ENCODE peak calls at places on chromosomes 7 and 10, in five cellular contexts. One of them, this sample, is unnamed.

GRCh38 chr10:15146366-15146765 is 22.1 kb downstream of the NMT2 start:
- DNase-seq in HepG2: no peak
- DNase-seq in GM12878: no peak
- DNase-seq in H1: no peak
- DNase-seq in K562: no peak
- DNase-seq in this sample: no peak

GRCh38 chr10:11146402-11147171 is 128.9 kb downstream of the CELF2 start:
- DNase-seq in HepG2: no peak
- DNase-seq in GM12878: no peak
- DNase-seq in H1: no peak
- DNase-seq in K562: no peak
- DNase-seq in this sample: no peak

GRCh38 chr7:43039346-43039745 is 73.1 kb upstream of the HECW1 start:
- DNase-seq in HepG2: no peak
- DNase-seq in GM12878: no peak
- DNase-seq in H1: peak; percentile 47
- DNase-seq in K562: no peak
- DNase-seq in this sample: no peak

GRCh38 chr7:40329601-40330153 is 194.9 kb downstream of the SUGCT start:
- DNase-seq in HepG2: peak; percentile 52
- DNase-seq in GM12878: no peak
- DNase-seq in H1: no peak
- DNase-seq in K562: peak; percentile 59
- DNase-seq in this sample: peak; percentile 41

GRCh38 chr10:18235477-18235876 is 95.3 kb downstream of the CACNB2 start:
- DNase-seq in HepG2: no peak
- DNase-seq in GM12878: no peak
- DNase-seq in H1: no peak
- DNase-seq in K562: no peak
- DNase-seq in this sample: no peak

GRCh38 chr10:112750427-112751167 is 199.4 kb upstream of the TCF7L2 start:
- DNase-seq in HepG2: peak; percentile 82
- DNase-seq in GM12878: no peak
- DNase-seq in H1: no peak
- DNase-seq in K562: no peak
- DNase-seq in this sample: no peak

GRCh38 chr10:33657154-33657900 is 322.9 kb upstream of the NRP1 start:
- DNase-seq in HepG2: peak; percentile 71
- DNase-seq in GM12878: no peak
- DNase-seq in H1: no peak
- DNase-seq in K562: no peak
- DNase-seq in this sample: no peak

GRCh38 chr7:139246905-139247304 is 15.9 kb downstream of the UBN2 start:
- DNase-seq in HepG2: no peak
- DNase-seq in GM12878: no peak
- DNase-seq in H1: no peak
- DNase-seq in K562: no peak
- DNase-seq in this sample: no peak

GRCh38 chr10:16916496-16916895 is 99.3 kb upstream of the RSU1 start:
- DNase-seq in HepG2: no peak
- DNase-seq in GM12878: no peak
- DNase-seq in H1: no peak
- DNase-seq in K562: no peak
- DNase-seq in this sample: no peak

GRCh38 chr7:42014625-42015412 is 222.2 kb downstream of the GLI3 start:
- DNase-seq in HepG2: peak; percentile 29
- DNase-seq in GM12878: no peak
- DNase-seq in H1: peak; percentile 86
- DNase-seq in K562: peak; percentile 40
- DNase-seq in this sample: peak; percentile 44

GRCh38 chr7:133310232-133310852 is 57.5 kb downstream of the EXOC4 start:
- DNase-seq in HepG2: peak; percentile 7
- DNase-seq in GM12878: no peak
- DNase-seq in H1: no peak
- DNase-seq in K562: no peak
- DNase-seq in this sample: no peak

GRCh38 chr7:391411-391951 is 101.5 kb downstream of the FOXL3 start:
- DNase-seq in HepG2: no peak
- DNase-seq in GM12878: no peak
- DNase-seq in H1: no peak
- DNase-seq in K562: peak; percentile 12
- DNase-seq in this sample: no peak

GRCh38 chr10:32692174-32692573 is 246.2 kb downstream of the CCDC7 start:
- DNase-seq in HepG2: peak; percentile 12
- DNase-seq in GM12878: no peak
- DNase-seq in H1: no peak
- DNase-seq in K562: no peak
- DNase-seq in this sample: peak; percentile 66

GRCh38 chr10:6347391-6347951 is 144.7 kb downstream of the PFKFB3 start:
- DNase-seq in HepG2: no peak
- DNase-seq in GM12878: peak; percentile 12
- DNase-seq in H1: no peak
- DNase-seq in K562: no peak
- DNase-seq in this sample: no peak

GRCh38 chr10:128497660-128498377 is 371.6 kb upstream of the MKI67 start:
- DNase-seq in HepG2: no peak
- DNase-seq in GM12878: no peak
- DNase-seq in H1: no peak
- DNase-seq in K562: no peak
- DNase-seq in this sample: no peak

GRCh38 chr7:46230298-46231295 is 309.5 kb upstream of the IGFBP3 start:
- DNase-seq in HepG2: no peak
- DNase-seq in GM12878: no peak
- DNase-seq in H1: no peak
- DNase-seq in K562: no peak
- DNase-seq in this sample: no peak

GRCh38 chr10:97081621-97082235 is 104.0 kb downstream of the SLIT1 start:
- DNase-seq in HepG2: peak; percentile 30
- DNase-seq in GM12878: no peak
- DNase-seq in H1: peak; percentile 90
- DNase-seq in K562: peak; percentile 69
- DNase-seq in this sample: peak; percentile 34

DNA sequence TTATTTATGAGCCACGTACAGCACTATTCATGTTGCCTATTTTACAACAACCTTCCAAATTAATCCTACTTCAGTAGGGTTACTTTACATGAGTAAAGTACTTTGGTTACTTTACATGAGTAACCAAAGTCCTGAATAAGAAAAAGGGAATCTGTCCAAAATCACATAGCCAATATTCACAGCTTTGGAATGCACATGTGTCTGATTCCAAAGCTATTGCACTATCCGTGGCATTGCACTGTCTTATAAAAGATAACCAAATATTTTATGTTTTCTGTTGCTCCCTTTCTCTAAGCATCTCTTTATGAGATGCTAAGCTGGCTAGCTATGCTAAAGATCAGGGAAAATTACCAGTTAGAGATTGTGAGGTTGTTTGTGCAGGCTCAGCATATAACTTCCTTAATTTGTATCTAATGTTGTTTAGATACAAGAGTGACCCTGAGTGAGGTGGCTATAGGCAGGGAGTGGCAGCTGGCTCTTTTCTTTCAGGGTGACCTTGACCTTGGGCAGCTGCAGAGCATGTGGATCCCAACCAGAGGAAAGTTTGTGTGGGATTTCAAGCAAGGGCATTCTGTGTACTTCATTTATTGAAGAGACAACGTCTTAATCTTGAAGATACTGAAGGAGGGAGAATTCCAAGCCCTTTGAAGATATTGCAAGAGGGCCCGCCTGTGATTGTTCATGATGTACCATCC is 366.1 kb upstream of the ANKRD30A start:
- DNase-seq in HepG2: no peak
- DNase-seq in GM12878: no peak
- DNase-seq in H1: no peak
- DNase-seq in K562: no peak
- DNase-seq in this sample: no peak
- TF ChIP-seq SRF in HepG2: no peak
- TF ChIP-seq SRF in GM12878: no peak
- TF ChIP-seq SRF in H1: no peak
- TF ChIP-seq SRF in K562: no peak
- TF ChIP-seq SRF in this sample: no peak

GRCh38 chr7:18872344-18872743 is 245.1 kb downstream of the TWIST1 start:
- DNase-seq in HepG2: no peak
- DNase-seq in GM12878: no peak
- DNase-seq in H1: no peak
- DNase-seq in K562: no peak
- DNase-seq in this sample: no peak

GRCh38 chr7:18864967-18865366 is 252.5 kb downstream of the TWIST1 start:
- DNase-seq in HepG2: no peak
- DNase-seq in GM12878: no peak
- DNase-seq in H1: no peak
- DNase-seq in K562: no peak
- DNase-seq in this sample: no peak

GRCh38 chr7:18861514-18861913 is 255.9 kb downstream of the TWIST1 start:
- DNase-seq in HepG2: no peak
- DNase-seq in GM12878: peak; percentile 11
- DNase-seq in H1: no peak
- DNase-seq in K562: no peak
- DNase-seq in this sample: no peak

GRCh38 chr7:18866359-18867036 is 250.9 kb downstream of the TWIST1 start:
- DNase-seq in HepG2: no peak
- DNase-seq in GM12878: peak; percentile 19
- DNase-seq in H1: no peak
- DNase-seq in K562: no peak
- DNase-seq in this sample: peak; percentile 43
- H3K4me2 ChIP-seq in HepG2: no peak overlapping the region
- H3K4me2 ChIP-seq in GM12878: no peak overlapping the region
- H3K4me2 ChIP-seq in H1: no peak overlapping the region
- H3K4me2 ChIP-seq in K562: no peak overlapping the region
- H3K4me2 ChIP-seq in this sample: peak overlapping the region; percentile 19

GRCh38 chr10:133124357-133125211 is 35.4 kb upstream of the KNDC1 start:
- DNase-seq in HepG2: no peak
- DNase-seq in GM12878: no peak
- DNase-seq in H1: peak; percentile 88
- DNase-seq in K562: peak; percentile 61
- DNase-seq in this sample: no peak

GRCh38 chr10:133123746-133124356 is 36.1 kb downstream of the ADGRA1 start:
- DNase-seq in HepG2: no peak
- DNase-seq in GM12878: no peak
- DNase-seq in H1: no peak
- DNase-seq in K562: no peak
- DNase-seq in this sample: no peak

GRCh38 chr10:133127291-133128125 is 32.5 kb upstream of the KNDC1 start:
- DNase-seq in HepG2: no peak
- DNase-seq in GM12878: no peak
- DNase-seq in H1: peak; percentile 88
- DNase-seq in K562: peak; percentile 88
- DNase-seq in this sample: peak; percentile 1

GRCh38 chr10:133126431-133127290 is 33.4 kb upstream of the KNDC1 start:
- DNase-seq in HepG2: no peak
- DNase-seq in GM12878: no peak
- DNase-seq in H1: no peak
- DNase-seq in K562: no peak
- DNase-seq in this sample: no peak

DNA sequence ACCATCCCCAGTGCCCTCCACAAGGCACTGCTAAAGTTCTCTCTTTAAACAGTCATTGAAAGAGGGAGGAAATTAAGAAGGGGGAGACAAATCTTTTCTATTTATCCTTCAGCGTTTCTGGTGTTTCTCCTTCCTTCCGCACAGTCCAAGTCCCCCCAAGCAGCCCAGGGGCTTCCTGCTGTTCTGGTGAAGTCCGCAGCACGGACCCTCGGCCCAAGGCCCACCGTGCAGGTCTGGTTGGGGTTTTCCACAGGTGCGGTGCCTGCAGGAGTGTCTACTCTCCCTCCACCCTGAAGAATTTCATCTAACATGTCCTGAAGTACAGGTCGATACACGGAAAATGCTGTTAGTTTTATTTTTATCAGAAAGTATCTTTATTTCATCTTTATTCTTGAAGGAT is 34.1 kb upstream of the KNDC1 start:
- DNase-seq in HepG2: no peak
- DNase-seq in GM12878: no peak
- DNase-seq in H1: no peak
- DNase-seq in K562: no peak
- DNase-seq in this sample: no peak
- TF ChIP-seq SRF in HepG2: no peak
- TF ChIP-seq SRF in GM12878: no peak
- TF ChIP-seq SRF in H1: no peak
- TF ChIP-seq SRF in K562: no peak
- TF ChIP-seq SRF in this sample: no peak

GRCh38 chr10:99339077-99339476 is 9.9 kb downstream of the CNNM1 start:
- DNase-seq in HepG2: peak; percentile 53
- DNase-seq in GM12878: no peak
- DNase-seq in H1: no peak
- DNase-seq in K562: no peak
- DNase-seq in this sample: no peak

GRCh38 chr10:99337261-99337905 is 8.2 kb downstream of the CNNM1 start:
- DNase-seq in HepG2: no peak
- DNase-seq in GM12878: no peak
- DNase-seq in H1: no peak
- DNase-seq in K562: no peak
- DNase-seq in this sample: no peak

GRCh38 chr10:99340650-99341049 is 11.5 kb downstream of the CNNM1 start:
- DNase-seq in HepG2: no peak
- DNase-seq in GM12878: no peak
- DNase-seq in H1: no peak
- DNase-seq in K562: no peak
- DNase-seq in this sample: no peak

GRCh38 chr10:99339563-99340047 is 10.4 kb downstream of the CNNM1 start:
- DNase-seq in HepG2: no peak
- DNase-seq in GM12878: no peak
- DNase-seq in H1: no peak
- DNase-seq in K562: no peak
- DNase-seq in this sample: no peak

DNA sequence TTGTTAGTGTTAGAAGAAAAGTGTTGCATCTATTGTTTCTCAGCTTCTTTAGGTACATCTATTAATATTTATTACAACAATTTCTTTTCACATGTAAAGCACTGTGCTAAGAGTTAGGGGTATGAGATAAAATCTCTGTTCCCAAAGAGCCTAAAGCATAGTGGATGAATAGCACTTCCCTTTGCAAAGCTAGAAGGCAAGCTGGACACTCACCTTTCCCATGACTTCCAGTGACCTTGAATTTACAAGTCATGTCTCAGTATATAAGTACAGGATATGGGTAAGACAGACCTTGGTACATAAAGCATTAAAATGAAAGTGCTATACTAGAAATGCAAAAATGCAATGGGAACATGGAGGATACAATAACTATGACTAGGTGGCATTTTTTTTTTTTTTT is 8.8 kb downstream of the CNNM1 start:
- DNase-seq in HepG2: no peak
- DNase-seq in GM12878: no peak
- DNase-seq in H1: no peak
- DNase-seq in K562: no peak
- DNase-seq in this sample: no peak
- H3K4me2 ChIP-seq in HepG2: no peak overlapping the region
- H3K4me2 ChIP-seq in GM12878: no peak overlapping the region
- H3K4me2 ChIP-seq in H1: no peak overlapping the region
- H3K4me2 ChIP-seq in K562: no peak overlapping the region
- H3K4me2 ChIP-seq in this sample: no peak overlapping the region

GRCh38 chr10:63434866-63435854 is 30.6 kb downstream of the JMJD1C start:
- DNase-seq in HepG2: no peak
- DNase-seq in GM12878: no peak
- DNase-seq in H1: no peak
- DNase-seq in K562: no peak
- DNase-seq in this sample: no peak
- TF ChIP-seq SRF in HepG2: no peak
- TF ChIP-seq SRF in GM12878: no peak
- TF ChIP-seq SRF in H1: no peak
- TF ChIP-seq SRF in K562: no peak
- TF ChIP-seq SRF in this sample: no peak

This sample was measured in HCT116.